ENCODE peak calls at places on chromosomes 1 and 21, in five cellular contexts. F, O, D, A and Q are unnamed samples.

GRCh38 chr1:51840743-51841461 is 37.6 kb downstream of the NRDC start:
- DNase-seq in D (no peak), F (no peak), O (no peak), A (no peak), Q (no peak)

GRCh38 chr21:20802631-20803260 is 195.5 kb upstream of the NCAM2 start:
- DNase-seq in A (no peak), F (no peak), D (no peak), O (no peak), Q (no peak)

GRCh38 chr1:16905112-16905855 is 9.5 kb downstream of the RNU1-2 start:
- DNase-seq in O (peak), D (no peak), A (peak), F (no peak), Q (no peak)

GRCh38 chr1:116164056-116164889 is 53.1 kb downstream of the MAB21L3 start:
- DNase-seq in A (no peak), F (no peak), D (no peak), O (no peak), Q (no peak)

GRCh38 chr1:222288056-222288455 is 259.8 kb downstream of the HHIPL2 start:
- DNase-seq in O (peak), D (no peak), A (no peak), F (no peak), Q (no peak)

GRCh38 chr1:153447498-153448170 is 12.8 kb downstream of the S100A7 start:
- DNase-seq in A (no peak), F (no peak), O (no peak), D (no peak), Q (no peak)

GRCh38 chr1:217026506-217026905 is 303.3 kb upstream of the ESRRG start:
- DNase-seq in D (no peak), F (no peak), A (no peak), O (no peak), Q (no peak)

GRCh38 chr1:10529096-10529495 is 54.3 kb downstream of the PEX14 start:
- DNase-seq in F (no peak), D (no peak), O (no peak), A (no peak), Q (no peak)

GRCh38 chr1:28602536-28603439 is 10.7 kb downstream of the RAB42 start:
- DNase-seq in F (no peak), O (peak), D (no peak), A (peak), Q (peak)

GRCh38 chr1:46549697-46550681 is 1.5 kb downstream of the KNCN start:
- DNase-seq in D (no peak), A (no peak), O (no peak), F (peak), Q (peak)

GRCh38 chr1:2451744-2452582 is 24.1 kb upstream of the PLCH2 start:
- DNase-seq in A (no peak), F (no peak), O (no peak), D (no peak), Q (no peak)

GRCh38 chr1:202058001-202058908 is 47.9 kb downstream of the ELF3 start:
- DNase-seq in D (no peak), A (no peak), O (no peak), F (no peak), Q (peak)

GRCh38 chr1:21775985-21776562 is 6.9 kb downstream of the USP48 start:
- DNase-seq in F (no peak), A (no peak), O (no peak), D (no peak), Q (no peak)

GRCh38 chr1:25900209-25900608 is 6.0 kb downstream of the STMN1 start:
- DNase-seq in O (peak), A (no peak), D (no peak), F (no peak), Q (no peak)

GRCh38 chr1:53633073-53633704 is 105.8 kb downstream of the GLIS1 start:
- DNase-seq in F (no peak), A (no peak), O (no peak), D (no peak), Q (no peak)

GRCh38 chr1:155181371-155182051 is 7.9 kb downstream of the TRIM46 start:
- DNase-seq in F (no peak), A (no peak), O (no peak), D (no peak), Q (no peak)